ENCODE peak calls at places on chromosome 6, in nine cellular contexts. B is PC-9, M is WERI-Rb-1, A is choroid plexus epithelial cell, D is cardiac fibroblast, O is pancreas, J is kidney epithelial cell, I is tibial nerve, F is fibroblast of pulmonary artery. V is an unnamed sample.

GRCh38 chr6:144262470-144263369 is 22.4 kb upstream of the UTRN start:
- DNase-seq in I (no peak), D (no peak), O (no peak), J (no peak), M (no peak), F (no peak), A (no peak), B (no peak), V (no peak)

GRCh38 chr6:157273756-157274088 is 49.6 kb downstream of the TMEM242 start:
- DNase-seq in B (peak; percentile 18), M (peak; percentile 73), O (no peak), D (no peak), A (peak; percentile 56), I (no peak), F (no peak), J (no peak), V (peak; percentile 39)

GRCh38 chr6:30618270-30618787 is 689 bp downstream of the MRPS18B start:
- DNase-seq in F (no peak), D (peak; percentile 61), O (no peak), A (peak; percentile 25), B (no peak), I (no peak), J (no peak), M (no peak), V (no peak)

GRCh38 chr6:108768792-108769524 is 79.3 kb upstream of the ARMC2 start:
- DNase-seq in A (no peak), D (no peak), I (no peak), J (no peak), F (no peak), B (no peak), M (no peak), O (peak; percentile 50), V (no peak)

GRCh38 chr6:26183581-26184408 is 96.6 kb downstream of the HFE start:
- DNase-seq in O (peak; percentile 58), J (no peak), M (peak; percentile 4), F (peak; percentile 94), B (peak; percentile 72), I (no peak), A (peak; percentile 93), D (peak; percentile 94), V (peak; percentile 53)

GRCh38 chr6:151098166-151098565 is 141.6 kb upstream of the AKAP12 start:
- DNase-seq in M (no peak), F (no peak), I (no peak), A (no peak), D (peak; percentile 15), O (no peak), B (no peak), J (no peak), V (no peak)

GRCh38 chr6:68279793-68280557 is 355.1 kb upstream of the ADGRB3 start:
- DNase-seq in B (no peak), J (no peak), F (peak; percentile 35), O (no peak), A (peak; percentile 40), M (no peak), D (peak; percentile 46), I (no peak), V (no peak)

GRCh38 chr6:20554817-20555216 is 20.6 kb downstream of the CDKAL1 start:
- DNase-seq in F (no peak), B (no peak), A (no peak), O (no peak), D (no peak), M (no peak), J (no peak), I (no peak), V (no peak)

GRCh38 chr6:55953384-55953783 is 78.0 kb upstream of the BMP5 start:
- DNase-seq in J (peak; percentile 7), O (no peak), B (no peak), F (peak; percentile 78), I (no peak), D (peak; percentile 79), A (peak; percentile 82), M (no peak), V (no peak)

GRCh38 chr6:15754035-15754705 is 91.3 kb upstream of the DTNBP1 start:
- DNase-seq in D (peak; percentile 2), M (no peak), J (peak; percentile 70), F (peak; percentile 6), I (no peak), A (peak; percentile 30), O (no peak), B (no peak), V (no peak)

GRCh38 chr6:149028767-149029405 is 282.1 kb downstream of the UST start:
- DNase-seq in J (peak; percentile 70), D (peak; percentile 97), M (peak; percentile 59), A (peak; percentile 98), O (peak; percentile 77), F (peak; percentile 97), I (no peak), B (peak; percentile 24), V (no peak)

GRCh38 chr6:45566882-45567281 is 189.1 kb upstream of the SUPT3H start:
- DNase-seq in B (no peak), D (peak; percentile 57), F (peak; percentile 58), O (no peak), M (no peak), A (peak; percentile 28), J (peak; percentile 81), I (no peak), V (no peak)

GRCh38 chr6:51459958-51460357 is 627.5 kb downstream of the PKHD1 start:
- DNase-seq in O (no peak), M (no peak), A (no peak), I (no peak), F (no peak), J (no peak), B (no peak), D (no peak), V (no peak)

GRCh38 chr6:168280899-168281245 is 38.7 kb downstream of the DACT2 start:
- DNase-seq in M (no peak), I (no peak), A (no peak), O (no peak), D (no peak), F (no peak), J (no peak), B (no peak), V (no peak)

GRCh38 chr6:138204792-138205384 is 13.4 kb downstream of the PBOV1 start:
- DNase-seq in F (no peak), I (no peak), D (no peak), J (no peak), M (no peak), O (no peak), A (no peak), B (no peak), V (no peak)

GRCh38 chr6:117740605-117741004 is 65.3 kb downstream of the NUS1 start:
- DNase-seq in I (no peak), D (no peak), B (no peak), M (no peak), A (no peak), O (no peak), J (no peak), F (no peak), V (no peak)

GRCh38 chr6:3987072-3987471 is 91.9 kb downstream of the FAM217A start:
- DNase-seq in M (no peak), A (peak; percentile 45), D (peak; percentile 30), F (peak; percentile 65), J (no peak), I (no peak), O (no peak), B (peak; percentile 12), V (no peak)

GRCh38 chr6:157999100-158000051 is 17.7 kb downstream of the SYNJ2 start:
- DNase-seq in A (no peak), I (no peak), O (peak; percentile 91), J (no peak), D (no peak), B (no peak), M (no peak), F (no peak), V (peak; percentile 13)

GRCh38 chr6:55449219-55449618 is 122.0 kb downstream of the GFRAL start:
- DNase-seq in I (no peak), A (peak; percentile 57), M (peak; percentile 27), O (no peak), F (no peak), B (no peak), D (no peak), J (no peak), V (no peak)

GRCh38 chr6:96433950-96434349 is 87.7 kb upstream of the UFL1 start:
- DNase-seq in M (no peak), I (no peak), J (no peak), A (no peak), D (no peak), O (no peak), F (no peak), B (no peak), V (no peak)

GRCh38 chr6:116512155-116512559 is 718 bp downstream of the CALHM5 start:
- DNase-seq in A (peak; percentile 62), M (no peak), I (no peak), F (peak; percentile 39), J (no peak), O (no peak), D (no peak), B (no peak), V (no peak)
- H3K4me3 ChIP-seq in A (peak overlapping the region; percentile 60), M (no peak overlapping the region), I (peak overlapping the region; percentile 40), F (peak overlapping the region; percentile 59), J (no peak overlapping the region), O (no peak overlapping the region), D (peak overlapping the region; percentile 62), B (no peak overlapping the region), V (peak overlapping the region; percentile 65)

GRCh38 chr6:33428219-33428890 is 8.5 kb downstream of the SYNGAP1 start:
- DNase-seq in O (no peak), J (no peak), B (no peak), D (peak; percentile 43), F (peak; percentile 38), M (peak; percentile 66), A (no peak), I (no peak), V (no peak)
- TF ChIP-seq CTCF in O (no peak), J (peak; percentile 27), B (peak; percentile 48), D (peak; percentile 35), F (peak; percentile 35), M (peak; percentile 60), A (peak; percentile 44), I (no peak), V (peak; percentile 30)

DNA sequence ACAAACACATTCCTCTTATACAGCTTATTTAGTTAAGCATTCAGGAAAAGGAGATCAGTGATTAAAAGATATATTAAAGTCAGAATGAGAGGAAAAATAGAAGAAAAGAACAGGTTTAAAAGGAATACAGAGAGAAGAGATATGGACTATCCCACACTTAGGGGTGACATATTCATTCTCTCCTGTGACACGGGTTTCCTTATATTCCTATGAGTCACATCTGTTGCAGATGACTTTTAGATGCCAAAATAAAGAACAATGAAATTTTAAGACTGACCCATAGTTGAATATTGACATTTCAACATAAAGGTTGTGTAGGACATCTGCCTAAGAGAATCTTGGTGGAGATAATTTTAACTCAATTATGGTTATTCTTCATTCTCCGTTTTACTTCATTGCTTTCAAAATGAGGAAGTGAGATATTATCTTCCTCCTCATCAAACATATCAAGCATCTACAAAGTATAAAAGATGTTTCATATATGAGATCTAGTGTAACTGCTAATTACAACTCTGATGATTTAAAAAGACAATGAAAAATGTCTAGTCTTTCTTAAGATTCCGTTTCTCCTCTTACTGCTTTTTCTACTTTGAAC is 1336.7 kb upstream of the CITED2 start:
- DNase-seq in I (no peak), A (no peak), B (no peak), D (peak; percentile 10), M (no peak), F (no peak), J (no peak), O (no peak), V (no peak)
- H3K4me3 ChIP-seq in I (no peak overlapping the region), A (no peak overlapping the region), B (no peak overlapping the region), D (no peak overlapping the region), M (no peak overlapping the region), F (no peak overlapping the region), J (no peak overlapping the region), O (no peak overlapping the region), V (no peak overlapping the region)

GRCh38 chr6:373773-374724 is 17.5 kb upstream of the IRF4 start:
- DNase-seq in F (peak; percentile 10), I (no peak), D (peak; percentile 13), M (no peak), B (no peak), O (no peak), J (no peak), A (peak; percentile 35), V (no peak)
- TF ChIP-seq CTCF in F (peak; percentile 6), I (no peak), D (no peak), M (no peak), B (no peak), O (no peak), J (no peak), A (peak; percentile 45), V (peak; percentile 55)